ENCODE peak calls at places on chromosome 9, in six cellular contexts. Q is right atrium auricular region, K is fibroblast of pulmonary artery, I is tibial artery, C is cardiac muscle cell, R is sigmoid colon. D is an unnamed sample.

GRCh38 chr9:81113408-81114124 is 575.8 kb downstream of the TLE1 start:
- DNase-seq in Q (no peak), K (no peak), I (no peak), C (no peak), R (no peak), D (no peak)

GRCh38 chr9:110602281-110602680 is 22.7 kb upstream of the SVEP1 start:
- DNase-seq in Q (no peak), K (no peak), I (no peak), C (no peak), R (no peak), D (no peak)

GRCh38 chr9:100394819-100395218 is 32.1 kb upstream of the MSANTD3 start:
- DNase-seq in Q (no peak), K (peak; percentile 60), I (no peak), C (no peak), R (no peak), D (peak; percentile 5)

GRCh38 chr9:116096046-116096445 is 57.5 kb upstream of the PAPPA start:
- DNase-seq in Q (no peak), K (no peak), I (no peak), C (no peak), R (no peak), D (no peak)

GRCh38 chr9:98774746-98775145 is 21.6 kb downstream of the ANKS6 start:
- DNase-seq in Q (peak; percentile 18), K (no peak), I (no peak), C (no peak), R (no peak), D (no peak)

GRCh38 chr9:134324359-134325095 is 1.7 kb upstream of the RXRA start:
- DNase-seq in Q (no peak), K (no peak), I (no peak), C (no peak), R (peak; percentile 72), D (no peak)

GRCh38 chr9:106075991-106076390 is 381.6 kb downstream of the TMEM38B start:
- DNase-seq in Q (no peak), K (peak; percentile 18), I (no peak), C (no peak), R (no peak), D (no peak)

GRCh38 chr9:118330191-118330986 is 626.2 kb downstream of the TLR4 start:
- DNase-seq in Q (no peak), K (no peak), I (no peak), C (no peak), R (no peak), D (no peak)

GRCh38 chr9:114403153-114403756 is 15.5 kb upstream of the AKNA start:
- DNase-seq in Q (no peak), K (no peak), I (no peak), C (no peak), R (no peak), D (no peak)

GRCh38 chr9:108816037-108816436 is 39.7 kb downstream of the ACTL7B start:
- DNase-seq in Q (no peak), K (no peak), I (no peak), C (no peak), R (no peak), D (no peak)

GRCh38 chr9:108815156-108815555 is 40.6 kb downstream of the ACTL7B start:
- DNase-seq in Q (no peak), K (no peak), I (no peak), C (no peak), R (no peak), D (no peak)

GRCh38 chr9:108811944-108812343 is 43.8 kb downstream of the ACTL7B start:
- DNase-seq in Q (no peak), K (no peak), I (no peak), C (no peak), R (no peak), D (no peak)

GRCh38 chr9:108812388-108812787 is 43.4 kb downstream of the ACTL7B start:
- DNase-seq in Q (no peak), K (no peak), I (no peak), C (no peak), R (no peak), D (no peak)

DNA sequence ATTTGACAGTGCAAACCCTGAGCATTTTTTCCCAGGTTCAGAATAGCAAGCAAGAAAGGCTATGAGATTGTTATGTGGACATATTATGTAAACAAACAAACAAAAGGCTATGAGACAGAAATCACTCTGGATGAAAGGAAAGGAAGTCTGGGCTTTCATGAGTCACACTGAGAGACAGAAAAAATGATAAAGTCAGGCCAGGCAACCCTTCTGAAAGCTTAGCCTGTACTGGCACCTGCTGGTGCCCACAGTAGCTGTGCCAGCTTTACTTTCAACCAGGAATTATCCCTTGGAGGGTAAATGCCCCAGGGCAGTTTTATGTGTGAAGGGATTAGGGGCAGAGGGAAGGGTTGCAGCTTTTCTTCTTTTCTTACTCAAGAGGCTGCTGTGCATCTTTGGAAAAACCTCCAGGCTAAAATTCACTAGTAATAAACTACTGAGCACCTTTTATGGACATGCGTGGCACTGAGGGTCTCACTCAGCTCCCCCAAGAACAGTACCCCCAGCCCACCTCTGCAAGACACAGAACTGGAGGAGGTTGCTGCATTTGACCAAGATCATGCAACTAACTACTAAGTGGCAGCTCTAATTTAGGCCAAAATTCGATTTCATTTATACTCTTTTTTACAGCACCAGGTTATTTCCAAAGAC is 41.7 kb downstream of the ACTL7B start:
- DNase-seq in Q (no peak), K (peak; percentile 47), I (no peak), C (no peak), R (no peak), D (peak; percentile 20)
- TF ChIP-seq CTCF in Q (no peak), K (peak; percentile 29), I (peak; percentile 42), C (peak; percentile 41), R (no peak), D (peak; percentile 59)

GRCh38 chr9:88813810-88814209 is 177.5 kb upstream of the S1PR3 start:
- DNase-seq in Q (no peak), K (no peak), I (no peak), C (no peak), R (no peak), D (no peak)
- H3K4me3 ChIP-seq in Q (no peak overlapping the region), K (no peak overlapping the region), I (no peak overlapping the region), C (no peak overlapping the region), R (no peak overlapping the region), D (no peak overlapping the region)

DNA sequence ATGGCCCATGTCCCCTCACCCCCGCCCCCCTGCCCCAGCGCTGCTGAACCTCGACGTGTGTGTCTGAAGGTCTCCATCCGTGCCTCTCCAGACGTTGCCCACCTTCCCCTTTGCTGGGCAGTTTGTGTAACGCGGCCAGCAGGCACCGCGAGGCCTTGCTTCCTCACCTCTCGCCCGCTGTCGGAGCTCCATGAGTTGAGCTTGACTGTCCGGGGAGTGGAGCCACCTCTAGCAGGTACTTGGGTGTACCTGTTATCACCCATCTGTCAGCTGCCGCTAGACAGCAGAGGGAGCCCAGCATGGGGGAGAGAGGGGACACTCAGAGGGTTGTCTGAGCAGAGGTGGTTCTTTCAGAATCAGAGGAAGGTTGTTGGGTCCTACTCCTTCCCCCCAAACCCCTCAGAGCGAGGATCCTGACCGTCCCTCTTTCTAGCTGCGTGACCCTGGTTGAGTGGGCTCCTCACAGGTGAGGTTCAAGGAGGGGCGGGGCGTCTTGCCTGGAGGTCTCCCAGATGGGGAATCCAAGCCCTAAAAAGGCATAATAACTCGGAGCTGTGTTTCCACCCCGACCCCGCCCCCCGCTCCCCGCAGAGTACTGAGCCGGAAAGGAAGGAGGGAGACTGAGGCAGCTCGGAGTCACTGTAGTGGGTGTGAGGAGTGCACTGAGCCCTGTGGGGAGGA is 184.8 kb downstream of the C9orf50 start:
- DNase-seq in Q (no peak), K (no peak), I (no peak), C (no peak), R (no peak), D (no peak)
- TF ChIP-seq CTCF in Q (no peak), K (no peak), I (no peak), C (no peak), R (no peak), D (no peak)

GRCh38 chr9:37026936-37027581 is 7.0 kb downstream of the PAX5 start:
- DNase-seq in Q (no peak), K (no peak), I (no peak), C (no peak), R (no peak), D (no peak)
- H3K4me3 ChIP-seq in Q (no peak overlapping the region), K (no peak overlapping the region), I (no peak overlapping the region), C (peak overlapping the region; percentile 19), R (peak overlapping the region; percentile 27), D (no peak overlapping the region)

GRCh38 chr9:86641970-86642369 is 287.8 kb upstream of the TUT7 start:
- DNase-seq in Q (no peak), K (no peak), I (no peak), C (no peak), R (no peak), D (no peak)

GRCh38 chr9:86639287-86639686 is 285.1 kb upstream of the TUT7 start:
- DNase-seq in Q (no peak), K (no peak), I (no peak), C (no peak), R (no peak), D (no peak)

GRCh38 chr9:86638109-86638508 is 283.9 kb upstream of the TUT7 start:
- DNase-seq in Q (no peak), K (no peak), I (no peak), C (no peak), R (no peak), D (no peak)

GRCh38 chr9:86637515-86637914 is 283.3 kb upstream of the TUT7 start:
- DNase-seq in Q (no peak), K (peak; percentile 65), I (no peak), C (peak; percentile 82), R (no peak), D (no peak)

GRCh38 chr9:86639899-86640379 is 285.7 kb upstream of the TUT7 start:
- DNase-seq in Q (no peak), K (no peak), I (no peak), C (no peak), R (no peak), D (no peak)
- TF ChIP-seq CTCF in Q (no peak), K (peak; percentile 4), I (no peak), C (no peak), R (peak; percentile 35), D (peak; percentile 10)

GRCh38 chr9:70694758-70695157 is 280.3 kb upstream of the KLF9 start:
- DNase-seq in Q (no peak), K (no peak), I (no peak), C (no peak), R (no peak), D (no peak)
- H3K4me3 ChIP-seq in Q (no peak overlapping the region), K (no peak overlapping the region), I (no peak overlapping the region), C (no peak overlapping the region), R (no peak overlapping the region), D (no peak overlapping the region)

D was measured in AG09309.